ENCODE peak calls at places on chromosomes 11 and 22, in seven cellular contexts. T is A549; W is Calu3; O is NCI-H69; S is PC-9; M is skeletal muscle cell; Q is stimulated activated CD8-positive, alpha-beta memory T cell treated with anti-CD3 and anti-CD28 coated beads, Interleukin-4, amount 100 ng/mL, for 1 hour. B is an unnamed sample.

GRCh38 chr11:48124880-48125279 is 91.7 kb upstream of the OR4B1 start:
- DNase-seq in T (no peak), W (no peak), O (no peak), S (no peak), M (no peak), Q (no peak), B (no peak)

GRCh38 chr11:110907629-110908028 is 195.4 kb upstream of the ARHGAP20 start:
- DNase-seq in T (no peak), W (peak), O (peak), S (peak), M (peak), Q (no peak), B (no peak)

GRCh38 chr11:121042296-121042695 is 18.4 kb downstream of the TBCEL start:
- DNase-seq in T (no peak), W (no peak), O (no peak), S (no peak), M (no peak), Q (no peak), B (no peak)

GRCh38 chr22:44723801-44724200 is 21.8 kb downstream of the PRR5 start:
- DNase-seq in T (peak), W (no peak), O (no peak), S (no peak), M (no peak), Q (no peak), B (no peak)

GRCh38 chr11:95076416-95076815 is 9.7 kb downstream of the SRSF8 start:
- DNase-seq in T (no peak), W (peak), O (peak), S (no peak), M (peak), Q (no peak), B (no peak)

GRCh38 chr11:123973816-123974215 is 3.8 kb downstream of the OR10S1 start:
- DNase-seq in T (no peak), W (no peak), O (no peak), S (no peak), M (peak), Q (no peak), B (no peak)

GRCh38 chr22:40055143-40055926 is 60.6 kb downstream of the FAM83F start:
- DNase-seq in T (no peak), W (no peak), O (no peak), S (no peak), M (no peak), Q (no peak), B (peak)

GRCh38 chr22:49676230-49676629 is 151.4 kb downstream of the BRD1 start:
- DNase-seq in T (no peak), W (no peak), O (no peak), S (no peak), M (no peak), Q (no peak), B (no peak)

GRCh38 chr11:101618691-101619090 is 34.9 kb upstream of the TRPC6 start:
- DNase-seq in T (no peak), W (no peak), O (no peak), S (no peak), M (peak), Q (no peak), B (no peak)

GRCh38 chr11:61654397-61654829 is 25.8 kb upstream of the DAGLA start:
- DNase-seq in T (no peak), W (no peak), O (peak), S (no peak), M (no peak), Q (no peak), B (no peak)

GRCh38 chr11:34274712-34275398 is 83.0 kb downstream of the ABTB2 start:
- DNase-seq in T (peak), W (peak), O (no peak), S (peak), M (peak), Q (no peak), B (no peak)

GRCh38 chr11:75356613-75357012 is 5.2 kb upstream of the ARRB1 start:
- DNase-seq in T (no peak), W (no peak), O (no peak), S (no peak), M (no peak), Q (no peak), B (no peak)

GRCh38 chr11:83151274-83151977 is 5.5 kb upstream of the PCF11 start:
- DNase-seq in T (no peak), W (peak), O (no peak), S (peak), M (no peak), Q (no peak), B (no peak)

GRCh38 chr22:21450320-21450831 is 16.8 kb upstream of the TMEM191C start:
- DNase-seq in T (no peak), W (no peak), O (no peak), S (no peak), M (no peak), Q (no peak), B (no peak)

GRCh38 chr11:8092587-8093424 is 11.8 kb downstream of the TUB start:
- DNase-seq in T (peak), W (peak), O (peak), S (peak), M (no peak), Q (no peak), B (peak)

GRCh38 chr11:2300290-2300935 is 1.3 kb downstream of the C11orf21 start:
- DNase-seq in T (no peak), W (no peak), O (no peak), S (no peak), M (no peak), Q (no peak), B (no peak)

GRCh38 chr11:106031210-106031845 is 9.3 kb upstream of the MSANTD4 start:
- DNase-seq in T (no peak), W (no peak), O (no peak), S (no peak), M (no peak), Q (no peak), B (no peak)

GRCh38 chr22:19882446-19883381 is 28.0 kb upstream of the GNB1L start:
- DNase-seq in T (no peak), W (no peak), O (no peak), S (no peak), M (no peak), Q (no peak), B (no peak)

GRCh38 chr11:2564588-2565440 is 120.0 kb downstream of the KCNQ1 start:
- DNase-seq in T (no peak), W (no peak), O (no peak), S (no peak), M (no peak), Q (no peak), B (no peak)

GRCh38 chr11:18369398-18369797 is 25.0 kb upstream of the LDHA start:
- DNase-seq in T (no peak), W (no peak), O (no peak), S (no peak), M (no peak), Q (no peak), B (no peak)

GRCh38 chr11:104073950-104074349 is 37.5 kb downstream of the DDI1 start:
- DNase-seq in T (peak), W (no peak), O (peak), S (no peak), M (no peak), Q (no peak), B (peak)

GRCh38 chr11:130313383-130314183 is 1.1 kb downstream of the ZBTB44 start:
- DNase-seq in T (no peak), W (no peak), O (peak), S (no peak), M (no peak), Q (no peak), B (no peak)

GRCh38 chr11:128621491-128622136 is 34.3 kb upstream of the ETS1 start:
- DNase-seq in T (no peak), W (no peak), O (no peak), S (no peak), M (peak), Q (no peak), B (no peak)

GRCh38 chr22:21940521-21940920 is 12.1 kb downstream of the PPM1F start:
- DNase-seq in T (no peak), W (no peak), O (no peak), S (no peak), M (peak), Q (no peak), B (no peak)

GRCh38 chr11:115643491-115643995 is 139.3 kb upstream of the CADM1 start:
- DNase-seq in T (no peak), W (no peak), O (peak), S (no peak), M (no peak), Q (no peak), B (no peak)

GRCh38 chr11:45145421-45146071 is 893 bp upstream of the PRDM11 start:
- DNase-seq in T (no peak), W (peak), O (peak), S (no peak), M (no peak), Q (no peak), B (no peak)

GRCh38 chr22:20235453-20235991 is 32.6 kb downstream of the RTN4R start:
- DNase-seq in T (no peak), W (no peak), O (no peak), S (no peak), M (no peak), Q (no peak), B (no peak)

GRCh38 chr11:13939952-13940610 is 22.4 kb upstream of the SPON1 start:
- DNase-seq in T (peak), W (no peak), O (no peak), S (peak), M (no peak), Q (no peak), B (no peak)

GRCh38 chr11:19832166-19832750 is 119.6 kb downstream of the NAV2 start:
- DNase-seq in T (no peak), W (no peak), O (peak), S (no peak), M (no peak), Q (no peak), B (no peak)

GRCh38 chr11:109132539-109132938 is 289.5 kb upstream of the C11orf87 start:
- DNase-seq in T (no peak), W (no peak), O (peak), S (no peak), M (no peak), Q (no peak), B (no peak)

GRCh38 chr11:61162092-61162935 is 1.1 kb upstream of the VPS37C start:
- DNase-seq in T (peak), W (no peak), O (peak), S (no peak), M (no peak), Q (no peak), B (no peak)

GRCh38 chr22:50516068-50516467 is 8.0 kb downstream of the NCAPH2 start:
- DNase-seq in T (no peak), W (no peak), O (no peak), S (no peak), M (no peak), Q (no peak), B (no peak)

GRCh38 chr22:38949889-38950405 is 7.5 kb upstream of the APOBEC3A start:
- DNase-seq in T (no peak), W (no peak), O (no peak), S (no peak), M (no peak), Q (no peak), B (no peak)

GRCh38 chr22:32544953-32545558 is 70.4 kb downstream of the FBXO7 start:
- DNase-seq in T (no peak), W (no peak), O (no peak), S (no peak), M (no peak), Q (no peak), B (no peak)

GRCh38 chr11:106468091-106468490 is 390.6 kb downstream of the AASDHPPT start:
- DNase-seq in T (no peak), W (no peak), O (no peak), S (no peak), M (no peak), Q (no peak), B (no peak)

GRCh38 chr22:44204937-44205712 is 24.4 kb downstream of the PARVG start:
- DNase-seq in T (no peak), W (no peak), O (no peak), S (no peak), M (no peak), Q (no peak), B (no peak)

GRCh38 chr11:100683107-100683506 is 4.0 kb upstream of the ARHGAP42 start:
- DNase-seq in T (no peak), W (no peak), O (no peak), S (no peak), M (no peak), Q (no peak), B (no peak)

GRCh38 chr22:37639070-37639760 is at the start of gene SH3BP1:
- DNase-seq in T (no peak), W (peak), O (peak), S (peak), M (no peak), Q (no peak), B (peak)

GRCh38 chr11:130128626-130129025 is 31.0 kb upstream of the ST14 start:
- DNase-seq in T (no peak), W (no peak), O (no peak), S (no peak), M (no peak), Q (no peak), B (no peak)

B was measured in GM10248.